ENCODE peak calls at places on chromosomes 13 and 19, in four cellular contexts. K, V, I and T are unnamed samples.
A peak's percentile ranks its signal among the peaks of the same experiment; 100 is the strongest.

GRCh38 chr19:13968383-13968935 is 16.1 kb downstream of the DCAF15 start:
- DNase-seq in K (no peak), V (no peak), I (no peak), T (no peak)

GRCh38 chr19:53991224-53992113 is at the start of gene CACNG6:
- DNase-seq in K (no peak), I (no peak), V (no peak), T (no peak)

GRCh38 chr13:21060063-21060826 is 1.1 kb downstream of the LATS2 start:
- DNase-seq in V (peak; percentile 66), K (no peak), I (peak; percentile 47), T (no peak)

GRCh38 chr13:77859450-77859849 is 59.2 kb downstream of the EDNRB start:
- DNase-seq in K (no peak), I (peak; percentile 42), V (no peak), T (no peak)

GRCh38 chr19:5154129-5154798 is 185.4 kb downstream of the KDM4B start:
- DNase-seq in I (no peak), V (peak; percentile 78), K (no peak), T (no peak)

GRCh38 chr13:30088312-30088855 is 219.0 kb downstream of the KATNAL1 start:
- DNase-seq in K (no peak), I (no peak), V (no peak), T (no peak)

GRCh38 chr13:45340422-45341033 is 455 bp downstream of the TPT1 start:
- DNase-seq in V (peak; percentile 95), I (peak; percentile 96), K (peak; percentile 73), T (peak; percentile 72)

GRCh38 chr13:107104631-107105030 is 536.7 kb upstream of the ARGLU1 start:
- DNase-seq in K (no peak), I (no peak), V (no peak), T (no peak)

GRCh38 chr13:110047511-110047910 is 259.4 kb downstream of the COL4A1 start:
- DNase-seq in V (no peak), I (peak; percentile 71), K (no peak), T (no peak)

GRCh38 chr19:47438793-47439220 is 19.5 kb upstream of the MEIS3 start:
- DNase-seq in V (no peak), K (no peak), I (no peak), T (no peak)

GRCh38 chr13:50955807-50956206 is 46.2 kb downstream of the RNASEH2B start:
- DNase-seq in I (no peak), V (no peak), K (no peak), T (no peak)

GRCh38 chr13:45658586-45659235 is 43.2 kb upstream of the ERICH6B start:
- DNase-seq in K (no peak), I (no peak), V (peak; percentile 17), T (no peak)

GRCh38 chr19:7177926-7178325 is 108.4 kb downstream of the ZNF557 start:
- DNase-seq in I (no peak), V (no peak), K (no peak), T (no peak)

GRCh38 chr13:113843864-113844556 is 19.9 kb downstream of the GAS6 start:
- DNase-seq in K (no peak), V (no peak), I (no peak), T (no peak)

GRCh38 chr13:51681037-51681678 is 96.9 kb downstream of the WDFY2 start:
- DNase-seq in V (no peak), I (no peak), K (no peak), T (no peak)

GRCh38 chr19:10566658-10567410 is 1.0 kb upstream of the KRI1 start:
- DNase-seq in K (peak; percentile 34), I (no peak), V (peak; percentile 91), T (peak; percentile 19)

GRCh38 chr13:74870865-74871264 is 611.1 kb downstream of the TBC1D4 start:
- DNase-seq in K (no peak), I (no peak), V (no peak), T (no peak)

GRCh38 chr19:19111138-19111835 is 27.0 kb downstream of the TMEM161A start:
- DNase-seq in K (no peak), V (no peak), I (no peak), T (no peak)

GRCh38 chr13:110070511-110071120 is 236.3 kb downstream of the COL4A1 start:
- DNase-seq in I (no peak), V (no peak), K (no peak), T (no peak)